ENCODE peak calls at places on chromosome 4, in nine cellular contexts. One of them, this sample, is unnamed.

GRCh38 chr4:41718907-41719306 is 29.6 kb downstream of the PHOX2B start:
- DNase-seq in ecto neural progenitor cell: no peak
- DNase-seq in epithelial cell of prostate: no peak
- DNase-seq in activated naive CD8-positive, alpha-beta T cell treated with anti-CD3 and anti-CD28 coated beads, Interleukin-2, amount 50 U/mL, for 24 hours: no peak
- DNase-seq in kidney epithelial cell: no peak
- DNase-seq in osteocyte: no peak
- DNase-seq in MM.1S: no peak
- DNase-seq in aorta: no peak
- DNase-seq in NCI-H1105: no peak
- DNase-seq in this sample: no peak

GRCh38 chr4:43282534-43282933 is 390.0 kb downstream of the GRXCR1 start:
- DNase-seq in ecto neural progenitor cell: no peak
- DNase-seq in epithelial cell of prostate: no peak
- DNase-seq in activated naive CD8-positive, alpha-beta T cell treated with anti-CD3 and anti-CD28 coated beads, Interleukin-2, amount 50 U/mL, for 24 hours: no peak
- DNase-seq in kidney epithelial cell: no peak
- DNase-seq in osteocyte: no peak
- DNase-seq in MM.1S: no peak
- DNase-seq in aorta: no peak
- DNase-seq in NCI-H1105: no peak
- DNase-seq in this sample: no peak

GRCh38 chr4:73599182-73599581 is 21.1 kb downstream of the RASSF6 start:
- DNase-seq in ecto neural progenitor cell: peak; percentile 52
- DNase-seq in epithelial cell of prostate: no peak
- DNase-seq in activated naive CD8-positive, alpha-beta T cell treated with anti-CD3 and anti-CD28 coated beads, Interleukin-2, amount 50 U/mL, for 24 hours: no peak
- DNase-seq in kidney epithelial cell: peak; percentile 76
- DNase-seq in osteocyte: no peak
- DNase-seq in MM.1S: peak; percentile 56
- DNase-seq in aorta: no peak
- DNase-seq in NCI-H1105: peak; percentile 7
- DNase-seq in this sample: no peak

GRCh38 chr4:53928825-53929224 is 135.6 kb downstream of the CHIC2 start:
- DNase-seq in ecto neural progenitor cell: no peak
- DNase-seq in epithelial cell of prostate: no peak
- DNase-seq in activated naive CD8-positive, alpha-beta T cell treated with anti-CD3 and anti-CD28 coated beads, Interleukin-2, amount 50 U/mL, for 24 hours: no peak
- DNase-seq in kidney epithelial cell: no peak
- DNase-seq in osteocyte: no peak
- DNase-seq in MM.1S: no peak
- DNase-seq in aorta: no peak
- DNase-seq in NCI-H1105: no peak
- DNase-seq in this sample: no peak

GRCh38 chr4:126395661-126396060 is 1080.9 kb downstream of the FAT4 start:
- DNase-seq in ecto neural progenitor cell: no peak
- DNase-seq in epithelial cell of prostate: peak; percentile 20
- DNase-seq in activated naive CD8-positive, alpha-beta T cell treated with anti-CD3 and anti-CD28 coated beads, Interleukin-2, amount 50 U/mL, for 24 hours: no peak
- DNase-seq in kidney epithelial cell: no peak
- DNase-seq in osteocyte: no peak
- DNase-seq in MM.1S: no peak
- DNase-seq in aorta: no peak
- DNase-seq in NCI-H1105: no peak
- DNase-seq in this sample: no peak

GRCh38 chr4:84578540-84579409 is 4.2 kb upstream of the CDS1 start:
- DNase-seq in ecto neural progenitor cell: no peak
- DNase-seq in epithelial cell of prostate: no peak
- DNase-seq in activated naive CD8-positive, alpha-beta T cell treated with anti-CD3 and anti-CD28 coated beads, Interleukin-2, amount 50 U/mL, for 24 hours: no peak
- DNase-seq in kidney epithelial cell: no peak
- DNase-seq in osteocyte: no peak
- DNase-seq in MM.1S: peak; percentile 41
- DNase-seq in aorta: no peak
- DNase-seq in NCI-H1105: no peak
- DNase-seq in this sample: no peak

GRCh38 chr4:122836941-122837340 is 10.3 kb downstream of the FGF2 start:
- DNase-seq in ecto neural progenitor cell: no peak
- DNase-seq in epithelial cell of prostate: peak; percentile 46
- DNase-seq in activated naive CD8-positive, alpha-beta T cell treated with anti-CD3 and anti-CD28 coated beads, Interleukin-2, amount 50 U/mL, for 24 hours: no peak
- DNase-seq in kidney epithelial cell: no peak
- DNase-seq in osteocyte: no peak
- DNase-seq in MM.1S: no peak
- DNase-seq in aorta: no peak
- DNase-seq in NCI-H1105: no peak
- DNase-seq in this sample: no peak

GRCh38 chr4:32003548-32003947 is 1283.4 kb downstream of the PCDH7 start:
- DNase-seq in ecto neural progenitor cell: no peak
- DNase-seq in epithelial cell of prostate: no peak
- DNase-seq in activated naive CD8-positive, alpha-beta T cell treated with anti-CD3 and anti-CD28 coated beads, Interleukin-2, amount 50 U/mL, for 24 hours: no peak
- DNase-seq in kidney epithelial cell: no peak
- DNase-seq in osteocyte: no peak
- DNase-seq in MM.1S: no peak
- DNase-seq in aorta: no peak
- DNase-seq in NCI-H1105: no peak
- DNase-seq in this sample: no peak

GRCh38 chr4:110085131-110085530 is 113.3 kb downstream of the ELOVL6 start:
- DNase-seq in ecto neural progenitor cell: no peak
- DNase-seq in epithelial cell of prostate: no peak
- DNase-seq in activated naive CD8-positive, alpha-beta T cell treated with anti-CD3 and anti-CD28 coated beads, Interleukin-2, amount 50 U/mL, for 24 hours: no peak
- DNase-seq in kidney epithelial cell: no peak
- DNase-seq in osteocyte: no peak
- DNase-seq in MM.1S: peak; percentile 31
- DNase-seq in aorta: no peak
- DNase-seq in NCI-H1105: no peak
- DNase-seq in this sample: no peak

GRCh38 chr4:1462009-1462767 is 55.9 kb upstream of the NKX1-1 start:
- DNase-seq in ecto neural progenitor cell: peak; percentile 59
- DNase-seq in epithelial cell of prostate: no peak
- DNase-seq in activated naive CD8-positive, alpha-beta T cell treated with anti-CD3 and anti-CD28 coated beads, Interleukin-2, amount 50 U/mL, for 24 hours: no peak
- DNase-seq in kidney epithelial cell: no peak
- DNase-seq in osteocyte: peak; percentile 81
- DNase-seq in MM.1S: no peak
- DNase-seq in aorta: no peak
- DNase-seq in NCI-H1105: no peak
- DNase-seq in this sample: no peak

GRCh38 chr4:69760455-69760854 is at the start of gene SULT1B1:
- DNase-seq in ecto neural progenitor cell: no peak
- DNase-seq in epithelial cell of prostate: no peak
- DNase-seq in activated naive CD8-positive, alpha-beta T cell treated with anti-CD3 and anti-CD28 coated beads, Interleukin-2, amount 50 U/mL, for 24 hours: peak; percentile 29
- DNase-seq in kidney epithelial cell: no peak
- DNase-seq in osteocyte: no peak
- DNase-seq in MM.1S: peak; percentile 38
- DNase-seq in aorta: peak; percentile 45
- DNase-seq in NCI-H1105: no peak
- DNase-seq in this sample: peak; percentile 35

This sample was measured in stimulated activated naive CD8-positive, alpha-beta T cell treated with anti-CD3 and anti-CD28 coated beads, Interleukin-15, Interleukin-2, amounts not matched to agents 100 U/mL and 50 U/mL, for 24 hours.